ENCODE peak calls at places on chromosomes 6 and 20, in four cellular contexts. One of them, this sample, is unnamed. For H3K4me1, the result is how much of the 10 kb centered on the place peaks cover.

GRCh38 chr6:31568537-31568961 is 3.5 kb upstream of the LTA start:
- DNase-seq in GM12878: peak
- DNase-seq in IMR-90: no peak
- DNase-seq in K562: no peak
- DNase-seq in this sample: no peak

GRCh38 chr6:145685932-145686331 is 49.4 kb downstream of the EPM2A start:
- DNase-seq in IMR-90: no peak
- DNase-seq in GM12878: no peak
- DNase-seq in K562: no peak
- DNase-seq in this sample: no peak

GRCh38 chr6:28587746-28588075 is 62.0 kb downstream of the GPX5 start:
- DNase-seq in K562: no peak
- DNase-seq in GM12878: no peak
- DNase-seq in IMR-90: no peak
- DNase-seq in this sample: no peak

GRCh38 chr6:6851862-6852261 is 255.9 kb upstream of the RREB1 start:
- DNase-seq in GM12878: no peak
- DNase-seq in K562: no peak
- DNase-seq in IMR-90: no peak
- DNase-seq in this sample: no peak

GRCh38 chr6:62614442-62614841 is 328.4 kb upstream of the KHDRBS2 start:
- DNase-seq in K562: no peak
- DNase-seq in IMR-90: no peak
- DNase-seq in GM12878: no peak
- DNase-seq in this sample: no peak

GRCh38 chr20:16351415-16351814 is 221.8 kb downstream of the KIF16B start:
- DNase-seq in GM12878: no peak
- DNase-seq in K562: no peak
- DNase-seq in IMR-90: no peak
- DNase-seq in this sample: no peak

GRCh38 chr20:3800256-3800877 is 4.3 kb downstream of the CDC25B start:
- DNase-seq in GM12878: no peak
- DNase-seq in IMR-90: no peak
- DNase-seq in K562: no peak
- DNase-seq in this sample: no peak

GRCh38 chr6:3750324-3751018 is 1.0 kb downstream of the PXDC1 start:
- DNase-seq in IMR-90: peak
- DNase-seq in K562: peak
- DNase-seq in GM12878: no peak
- DNase-seq in this sample: peak

GRCh38 chr6:25354078-25354940 is 75.1 kb downstream of the CARMIL1 start:
- DNase-seq in GM12878: no peak
- DNase-seq in IMR-90: peak
- DNase-seq in K562: no peak
- DNase-seq in this sample: no peak

GRCh38 chr6:83708970-83709747 is at the start of gene SNAP91:
- DNase-seq in K562: no peak
- DNase-seq in IMR-90: no peak
- DNase-seq in GM12878: no peak
- DNase-seq in this sample: peak

GRCh38 chr6:106525111-106525884 is 104.0 kb downstream of the RTN4IP1 start:
- DNase-seq in GM12878: no peak
- DNase-seq in IMR-90: no peak
- DNase-seq in K562: no peak
- DNase-seq in this sample: no peak

GRCh38 chr6:146355521-146356100 is 188.0 kb upstream of the RAB32 start:
- DNase-seq in K562: no peak
- DNase-seq in IMR-90: no peak
- DNase-seq in GM12878: no peak
- DNase-seq in this sample: no peak

GRCh38 chr6:12291083-12291784 is 1.1 kb downstream of the EDN1 start:
- DNase-seq in K562: no peak
- DNase-seq in IMR-90: no peak
- DNase-seq in GM12878: no peak
- DNase-seq in this sample: no peak

GRCh38 chr20:35451295-35451694 is 4.1 kb upstream of the CEP250 start:
- DNase-seq in GM12878: no peak
- DNase-seq in IMR-90: no peak
- DNase-seq in K562: no peak
- DNase-seq in this sample: no peak

GRCh38 chr6:163533443-163533842 is 118.9 kb downstream of the QKI start:
- DNase-seq in GM12878: no peak
- DNase-seq in IMR-90: peak
- DNase-seq in K562: no peak
- DNase-seq in this sample: no peak

GRCh38 chr6:5308066-5308465 is 46.8 kb downstream of the FARS2 start:
- DNase-seq in GM12878: no peak
- DNase-seq in IMR-90: peak
- DNase-seq in K562: no peak
- DNase-seq in this sample: no peak

GRCh38 chr20:47304287-47304686 is 52.2 kb downstream of the ZMYND8 start:
- DNase-seq in IMR-90: peak
- DNase-seq in GM12878: no peak
- DNase-seq in K562: no peak
- DNase-seq in this sample: no peak

GRCh38 chr6:63245420-63245819 is 34.2 kb downstream of the FKBP1C start:
- DNase-seq in K562: no peak
- DNase-seq in IMR-90: no peak
- DNase-seq in GM12878: no peak
- DNase-seq in this sample: no peak

GRCh38 chr6:16684896-16685554 is 76.2 kb downstream of the ATXN1 start:
- DNase-seq in K562: no peak
- DNase-seq in GM12878: peak
- DNase-seq in IMR-90: peak
- DNase-seq in this sample: no peak

GRCh38 chr20:46939031-46939430 is 44.4 kb downstream of the EYA2 start:
- DNase-seq in IMR-90: no peak
- DNase-seq in K562: peak
- DNase-seq in GM12878: no peak
- DNase-seq in this sample: no peak

GRCh38 chr6:24596717-24597116 is 49.3 kb downstream of the KIAA0319 start:
- DNase-seq in K562: no peak
- DNase-seq in GM12878: no peak
- DNase-seq in IMR-90: no peak
- DNase-seq in this sample: no peak

GRCh38 chr6:90940812-90941481 is 354.1 kb upstream of the MAP3K7 start:
- DNase-seq in IMR-90: peak
- DNase-seq in GM12878: peak
- DNase-seq in K562: peak
- DNase-seq in this sample: no peak

GRCh38 chr20:49712918-49713778 is 530 bp downstream of the B4GALT5 start:
- DNase-seq in K562: peak
- DNase-seq in GM12878: no peak
- DNase-seq in IMR-90: peak
- DNase-seq in this sample: peak

GRCh38 chr6:7758456-7758855 is 32.6 kb downstream of the BMP6 start:
- DNase-seq in GM12878: no peak
- DNase-seq in K562: no peak
- DNase-seq in IMR-90: peak
- DNase-seq in this sample: no peak

GRCh38 chr6:87066449-87067288 is 28.2 kb downstream of the CGA start:
- DNase-seq in K562: peak
- DNase-seq in IMR-90: peak
- DNase-seq in GM12878: peak
- DNase-seq in this sample: no peak

GRCh38 chr6:39925931-39926290 is 8.4 kb downstream of the MOCS1 start:
- DNase-seq in K562: no peak
- DNase-seq in GM12878: no peak
- DNase-seq in IMR-90: no peak
- DNase-seq in this sample: no peak

GRCh38 chr6:39929039-39929732 is 5.1 kb downstream of the MOCS1 start:
- DNase-seq in GM12878: no peak
- DNase-seq in K562: no peak
- DNase-seq in IMR-90: no peak
- DNase-seq in this sample: no peak

GRCh38 chr6:39926668-39927067 is 7.6 kb downstream of the MOCS1 start:
- DNase-seq in GM12878: no peak
- DNase-seq in IMR-90: no peak
- DNase-seq in K562: no peak
- DNase-seq in this sample: no peak

GRCh38 chr6:39925191-39925930 is 8.9 kb downstream of the MOCS1 start:
- DNase-seq in GM12878: no peak
- DNase-seq in IMR-90: no peak
- DNase-seq in K562: no peak
- DNase-seq in this sample: no peak

GRCh38 chr6:39927159-39927558 is 7.1 kb downstream of the MOCS1 start:
- DNase-seq in GM12878: no peak
- DNase-seq in K562: no peak
- DNase-seq in IMR-90: peak
- DNase-seq in this sample: no peak
- TF ChIP-seq CHD1 in GM12878: no peak
- TF ChIP-seq CHD1 in K562: no peak
- TF ChIP-seq CHD1 in IMR-90: no peak
- TF ChIP-seq CHD1 in this sample: no peak

GRCh38 chr20:1374246-1374645 is 18.6 kb downstream of the FKBP1A start:
- DNase-seq in GM12878: no peak
- DNase-seq in IMR-90: no peak
- DNase-seq in K562: no peak
- DNase-seq in this sample: peak

GRCh38 chr20:1371830-1372539 is 20.9 kb downstream of the FKBP1A start:
- DNase-seq in IMR-90: no peak
- DNase-seq in GM12878: no peak
- DNase-seq in K562: no peak
- DNase-seq in this sample: peak

GRCh38 chr20:1371235-1371782 is 21.5 kb downstream of the FKBP1A start:
- DNase-seq in K562: no peak
- DNase-seq in GM12878: no peak
- DNase-seq in IMR-90: no peak
- DNase-seq in this sample: no peak

GRCh38 chr20:1373614-1374013 is 19.2 kb downstream of the FKBP1A start:
- DNase-seq in K562: no peak
- DNase-seq in GM12878: no peak
- DNase-seq in IMR-90: no peak
- DNase-seq in this sample: peak

GRCh38 chr20:1373036-1373435 is 19.8 kb downstream of the FKBP1A start:
- DNase-seq in GM12878: no peak
- DNase-seq in IMR-90: no peak
- DNase-seq in K562: no peak
- DNase-seq in this sample: peak
- H3K4me1 ChIP-seq in GM12878: under half
- H3K4me1 ChIP-seq in IMR-90: under half
- H3K4me1 ChIP-seq in K562: under half
- H3K4me1 ChIP-seq in this sample: under half

GRCh38 chr6:166381381-166381732 is 1.4 kb downstream of the MPC1 start:
- DNase-seq in K562: no peak
- DNase-seq in GM12878: no peak
- DNase-seq in IMR-90: no peak
- DNase-seq in this sample: no peak
- TF ChIP-seq CHD1 in K562: no peak
- TF ChIP-seq CHD1 in GM12878: no peak
- TF ChIP-seq CHD1 in IMR-90: no peak
- TF ChIP-seq CHD1 in this sample: no peak

GRCh38 chr20:20000223-20000968 is 16.8 kb upstream of the NAA20 start:
- DNase-seq in K562: no peak
- DNase-seq in IMR-90: no peak
- DNase-seq in GM12878: no peak
- DNase-seq in this sample: no peak
- H3K4me1 ChIP-seq in K562: under half
- H3K4me1 ChIP-seq in IMR-90: under half
- H3K4me1 ChIP-seq in GM12878: under half
- H3K4me1 ChIP-seq in this sample: under half

DNA sequence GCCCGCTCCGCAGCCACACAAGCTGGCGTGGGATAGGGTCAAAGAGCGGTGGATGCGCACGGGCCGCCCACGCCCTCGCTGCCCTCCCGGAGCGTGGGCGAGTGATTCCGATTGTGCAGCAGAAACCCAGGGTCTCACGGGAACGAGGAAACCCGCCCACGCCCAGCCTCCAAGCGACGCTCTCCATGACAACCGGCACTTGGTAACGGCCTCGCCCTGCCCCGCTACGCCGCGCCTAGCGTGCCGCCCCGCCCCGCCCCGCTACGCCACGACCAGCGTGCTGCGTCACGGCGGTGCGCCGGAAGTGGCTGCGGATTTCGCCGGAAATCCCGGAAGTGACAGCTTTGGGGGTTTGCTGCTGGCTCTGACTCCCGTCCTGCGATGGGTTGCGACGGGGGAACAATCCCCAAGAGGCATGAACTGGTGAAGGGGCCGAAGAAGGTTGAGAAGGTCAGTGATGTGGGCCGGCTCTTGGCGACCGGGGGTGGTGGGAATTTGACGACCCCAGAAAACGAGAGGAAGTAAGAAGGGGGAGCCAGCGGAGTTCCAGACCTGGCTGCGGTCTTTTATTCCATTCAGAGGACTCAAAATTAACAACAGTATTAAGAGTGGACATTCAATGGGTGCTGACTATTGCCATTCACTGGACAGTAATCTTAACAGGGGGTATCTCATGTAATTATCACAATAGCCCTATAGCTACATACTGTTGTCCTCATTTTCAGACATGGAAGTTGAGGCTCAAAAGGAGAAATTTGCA is at the start of gene RTF2:
- DNase-seq in K562: peak
- DNase-seq in IMR-90: peak
- DNase-seq in GM12878: peak
- DNase-seq in this sample: peak
- TF ChIP-seq CHD1 in K562: no peak
- TF ChIP-seq CHD1 in IMR-90: peak
- TF ChIP-seq CHD1 in GM12878: no peak
- TF ChIP-seq CHD1 in this sample: no peak

GRCh38 chr20:62772103-62772611 is 24.1 kb upstream of the MRGBP start:
- DNase-seq in GM12878: no peak
- DNase-seq in IMR-90: no peak
- DNase-seq in K562: no peak
- DNase-seq in this sample: no peak
- H3K4me1 ChIP-seq in GM12878: under half
- H3K4me1 ChIP-seq in IMR-90: under half
- H3K4me1 ChIP-seq in K562: half or more
- H3K4me1 ChIP-seq in this sample: under half

This sample was measured in H1.